ENCODE peak calls at places on chromosomes 12 and 14, in four cellular contexts. H, C, Y and I are unnamed samples.

GRCh38 chr12:101666017-101666728 is 31.3 kb upstream of the CHPT1 start:
- DNase-seq in H (no peak), C (no peak), Y (no peak), I (no peak)

GRCh38 chr12:229441-230191 is 15.7 kb upstream of the SLC6A12 start:
- DNase-seq in H (no peak), C (no peak), Y (no peak), I (no peak)

GRCh38 chr12:104504151-104504550 is 47.4 kb downstream of the CHST11 start:
- DNase-seq in H (no peak), C (no peak), Y (no peak), I (no peak)

GRCh38 chr14:74612346-74613021 is 447 bp upstream of the LTBP2 start:
- DNase-seq in H (no peak), C (peak), Y (peak), I (peak)

GRCh38 chr14:106872619-106873446 is 1346.5 kb downstream of the TMEM121 start:
- DNase-seq in H (no peak), C (peak), Y (no peak), I (peak)

GRCh38 chr12:4111010-4111409 is 162.6 kb upstream of the CCND2 start:
- DNase-seq in H (no peak), C (no peak), Y (no peak), I (no peak)

GRCh38 chr14:65352964-65353530 is 59.5 kb upstream of the FUT8 start:
- DNase-seq in H (no peak), C (peak), Y (peak), I (peak)

GRCh38 chr12:101847325-101847724 is 16.6 kb upstream of the GNPTAB start:
- DNase-seq in H (no peak), C (no peak), Y (no peak), I (no peak)

GRCh38 chr12:2117541-2117940 is 64.8 kb downstream of the CACNA1C start:
- DNase-seq in H (no peak), C (no peak), Y (no peak), I (no peak)

GRCh38 chr14:88346048-88346639 is 23.1 kb upstream of the KCNK10 start:
- DNase-seq in H (no peak), C (no peak), Y (no peak), I (no peak)

GRCh38 chr14:96272777-96273471 is 16.9 kb downstream of the BDKRB1 start:
- DNase-seq in H (no peak), C (no peak), Y (no peak), I (no peak)

GRCh38 chr12:111367661-111368221 is 1.2 kb downstream of the PHETA1 start:
- DNase-seq in H (no peak), C (no peak), Y (peak), I (no peak)

GRCh38 chr14:68762944-68763831 is 29.7 kb downstream of the ZFP36L1 start:
- DNase-seq in H (no peak), C (no peak), Y (peak), I (no peak)

DNA sequence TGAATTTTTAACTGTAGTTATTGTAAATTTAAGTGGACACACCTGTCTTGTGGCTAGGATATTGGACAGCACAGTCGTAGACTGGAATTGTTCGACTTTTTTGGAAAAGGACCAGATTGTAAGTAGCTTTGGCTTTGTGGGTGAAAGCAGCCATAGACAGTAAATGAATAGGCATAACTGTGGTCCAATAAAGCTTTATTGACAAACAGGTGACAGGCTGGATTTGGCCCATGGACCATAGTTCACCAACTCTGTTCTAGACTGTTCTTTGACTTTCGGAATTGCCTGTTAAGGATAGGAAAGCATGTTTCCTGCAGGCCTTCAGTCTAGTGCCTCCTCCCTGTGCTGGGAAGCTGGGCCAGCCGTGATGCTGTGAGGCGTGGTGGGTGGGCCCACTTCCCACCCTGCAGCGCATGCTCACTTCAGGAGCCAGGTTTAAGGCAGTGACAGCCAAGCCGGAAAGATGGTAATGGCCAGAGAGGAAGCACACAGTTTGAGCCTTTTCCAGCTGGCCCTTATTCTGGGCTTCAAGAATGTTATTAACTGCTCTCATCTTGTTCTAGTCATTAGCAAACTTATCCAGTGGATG is 51.8 kb downstream of the PPP2R5C start:
- DNase-seq in H (no peak), C (no peak), Y (peak), I (no peak)
- TF ChIP-seq MYC in H (no peak), C (no peak), Y (no peak), I (no peak)

DNA sequence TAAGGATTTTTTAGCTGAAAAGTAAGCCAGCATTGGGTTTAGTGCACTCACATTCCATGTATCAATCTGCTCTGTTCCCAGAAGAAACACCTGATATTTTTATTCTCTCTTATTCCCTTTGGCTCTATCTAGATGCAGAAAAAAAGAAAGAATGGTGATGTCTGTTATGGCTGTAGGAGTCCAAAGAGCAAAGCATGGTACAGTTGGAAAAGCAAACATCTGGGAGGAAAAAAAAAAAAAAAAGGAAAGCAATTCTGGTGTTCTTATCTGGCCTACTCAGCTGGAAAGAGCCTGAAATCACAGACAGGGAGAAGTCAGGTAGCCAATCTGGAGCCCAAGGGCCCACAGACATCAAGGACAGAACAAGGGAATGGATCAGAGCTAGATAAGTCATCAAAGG is 293.9 kb downstream of the DUSP6 start:
- DNase-seq in H (no peak), C (no peak), Y (no peak), I (no peak)
- TF ChIP-seq MYC in H (no peak), C (no peak), Y (no peak), I (no peak)

GRCh38 chr12:63917477-63917862 is 73.0 kb downstream of the SRGAP1 start:
- DNase-seq in H (no peak), C (no peak), Y (no peak), I (no peak)

GRCh38 chr12:63917864-63918742 is 73.6 kb downstream of the SRGAP1 start:
- DNase-seq in H (peak), C (peak), Y (peak), I (peak)

GRCh38 chr12:63916561-63917476 is 72.3 kb downstream of the SRGAP1 start:
- DNase-seq in H (no peak), C (peak), Y (peak), I (no peak)

GRCh38 chr12:63913929-63914328 is 69.4 kb downstream of the SRGAP1 start:
- DNase-seq in H (no peak), C (no peak), Y (no peak), I (no peak)

DNA sequence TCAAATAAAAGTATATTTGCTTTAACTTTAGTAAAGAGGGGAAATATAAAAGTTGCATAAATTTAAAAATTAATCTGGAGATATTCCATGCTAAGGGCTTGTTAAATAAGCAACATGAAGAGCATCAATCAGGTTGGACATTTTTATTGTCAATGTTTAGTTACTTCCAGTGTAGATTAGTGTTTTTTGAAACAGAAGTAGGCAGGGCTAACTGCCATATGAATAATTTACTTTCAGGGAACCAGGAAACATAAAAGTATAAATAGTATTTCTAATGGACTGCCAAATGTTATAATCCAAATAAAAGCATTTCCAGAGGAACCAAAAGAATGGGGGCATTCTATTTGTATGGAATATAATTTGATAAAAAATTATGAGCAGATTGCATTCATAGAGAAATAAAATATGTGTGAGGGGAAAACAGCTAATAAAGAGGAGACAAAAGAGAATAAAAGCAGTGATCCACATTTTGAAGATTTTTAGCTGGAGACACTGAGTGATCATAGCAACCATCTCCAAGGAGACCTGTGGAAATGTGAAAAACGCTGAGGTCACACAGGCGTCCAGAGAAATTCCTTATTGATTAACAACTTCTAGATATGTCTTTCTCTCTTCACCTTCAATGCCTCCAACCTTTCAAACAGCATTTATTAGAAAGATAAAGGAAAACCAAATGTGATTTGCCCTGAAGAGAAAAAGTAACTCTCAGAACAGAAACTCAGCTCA is 70.8 kb downstream of the SRGAP1 start:
- DNase-seq in H (no peak), C (no peak), Y (peak), I (peak)
- TF ChIP-seq MYC in H (no peak), C (no peak), Y (no peak), I (no peak)

DNA sequence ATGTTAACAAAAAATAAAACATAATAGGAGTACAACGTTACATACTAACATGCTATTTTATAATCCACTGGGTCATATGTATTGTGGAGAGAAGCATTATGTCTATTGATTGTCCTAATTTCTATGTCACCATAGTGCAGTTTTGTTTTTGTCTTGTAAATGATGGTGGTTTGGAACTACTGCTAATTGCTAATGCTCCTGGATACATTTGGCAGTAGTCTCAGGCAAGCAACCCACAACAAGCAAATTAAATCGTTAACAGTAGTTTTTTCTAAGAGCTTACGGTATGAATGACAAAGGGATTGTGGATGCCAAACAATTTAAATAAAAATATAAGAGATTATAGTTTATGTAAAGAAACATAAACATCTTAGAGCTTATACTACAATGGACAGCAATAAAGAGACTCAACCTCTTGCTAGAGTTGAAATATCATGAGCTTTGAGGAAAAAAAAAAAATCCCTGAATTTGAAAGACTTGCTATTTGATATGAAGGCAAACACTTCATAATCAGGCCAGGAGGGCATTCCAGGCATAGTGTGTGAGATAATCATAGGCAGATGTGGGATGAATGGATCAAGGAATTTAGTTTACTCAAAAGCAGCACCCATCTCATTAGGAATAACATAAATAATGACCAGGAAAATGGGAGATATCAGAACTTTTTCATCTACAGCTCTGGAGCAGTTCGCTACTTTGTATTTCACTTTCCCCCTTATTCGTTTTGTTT is 181.3 kb downstream of the CCDC59 start:
- DNase-seq in H (no peak), C (no peak), Y (no peak), I (no peak)
- TF ChIP-seq MYC in H (no peak), C (no peak), Y (no peak), I (no peak)

GRCh38 chr12:121802843-121803698 is 738 bp upstream of the SETD1B start:
- DNase-seq in H (peak), C (peak), Y (peak), I (peak)
- TF ChIP-seq MYC in H (no peak), C (peak), Y (no peak), I (no peak)

GRCh38 chr12:71092290-71092689 is 65.5 kb downstream of the TSPAN8 start:
- DNase-seq in H (no peak), C (no peak), Y (no peak), I (no peak)
- TF ChIP-seq MYC in H (no peak), C (no peak), Y (no peak), I (no peak)

GRCh38 chr12:27332407-27333310 is at the start of gene BMAL2:
- DNase-seq in H (no peak), C (peak), Y (peak), I (peak)
- TF ChIP-seq MYC in H (peak), C (no peak), Y (no peak), I (no peak)

DNA sequence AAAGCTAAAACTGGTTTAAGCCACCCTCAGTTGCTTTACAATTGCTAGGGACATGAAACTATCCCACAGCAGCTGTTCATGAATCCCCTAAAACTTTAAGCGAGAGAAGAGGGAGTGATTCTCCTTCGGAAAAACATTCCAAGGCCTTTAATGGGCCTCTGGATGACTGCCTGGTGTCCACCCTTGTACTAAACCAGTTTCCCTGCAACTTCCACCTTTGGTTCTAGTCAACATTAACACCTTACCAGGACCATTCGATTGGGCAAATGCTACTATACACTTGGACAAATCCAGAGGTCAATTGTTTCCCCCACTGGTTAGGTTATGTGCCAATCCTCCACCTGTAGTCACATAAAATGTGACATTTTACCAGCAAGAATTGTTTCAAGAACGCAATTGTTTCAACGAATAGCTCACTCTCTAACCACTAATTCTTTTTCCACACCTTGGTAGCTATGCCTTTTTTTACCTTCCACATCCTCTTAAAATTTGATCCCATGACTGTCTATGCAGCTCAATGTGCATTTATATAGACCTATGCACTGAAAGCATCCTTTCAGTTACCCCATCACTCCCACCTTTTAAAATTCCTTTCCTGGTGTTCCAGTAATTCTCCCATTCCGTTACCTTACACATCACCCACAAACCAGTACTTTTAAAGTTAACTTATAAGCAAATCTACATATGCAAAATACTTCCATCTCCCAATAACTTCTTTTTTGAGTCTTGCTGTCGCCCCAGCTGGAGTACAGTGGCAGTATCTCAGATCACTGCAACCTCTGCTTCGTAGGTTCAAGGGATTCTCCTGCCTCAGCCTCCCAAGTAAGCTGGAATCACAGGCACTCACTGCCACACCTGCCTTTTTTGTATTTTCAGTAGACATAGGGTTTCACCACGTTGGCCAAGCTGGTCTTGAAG is 3.6 kb downstream of the UBC start:
- DNase-seq in H (no peak), C (peak), Y (no peak), I (no peak)
- TF ChIP-seq MYC in H (no peak), C (no peak), Y (no peak), I (no peak)

DNA sequence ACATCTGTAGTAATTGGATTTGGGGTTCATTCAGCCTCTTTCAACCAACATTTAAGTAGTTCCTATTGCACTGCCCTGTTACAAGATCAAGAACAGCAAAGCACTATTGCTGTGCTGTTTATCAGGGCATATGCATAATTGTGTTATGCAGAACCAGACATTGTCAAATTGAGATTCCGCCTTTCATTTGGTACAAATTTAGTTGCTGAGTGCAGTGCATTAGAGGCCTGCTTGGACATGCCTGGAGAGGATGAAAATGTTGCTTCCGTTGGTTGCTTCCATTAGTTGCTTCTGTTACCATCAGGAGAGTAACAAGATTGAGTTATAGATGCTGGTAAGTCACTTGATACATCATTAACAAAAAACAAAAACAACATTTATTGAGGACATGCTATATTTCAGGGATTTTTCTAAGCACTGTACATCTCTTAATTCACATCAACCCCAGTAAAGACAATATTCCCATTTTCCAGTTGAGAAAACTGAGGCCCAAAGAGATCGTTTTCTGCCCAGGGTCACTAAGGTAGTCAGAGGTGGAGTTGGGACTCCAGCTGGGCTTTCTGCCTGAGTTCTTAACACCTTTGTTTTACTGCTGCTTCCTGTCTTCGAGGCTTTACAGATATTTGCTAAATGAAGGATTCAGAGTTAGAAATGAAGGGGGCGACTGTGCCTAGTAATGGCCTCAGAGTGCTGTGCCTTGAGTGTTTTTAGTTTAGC is 79.3 kb downstream of the PPP2R5C start:
- DNase-seq in H (no peak), C (no peak), Y (no peak), I (no peak)
- TF ChIP-seq MYC in H (no peak), C (no peak), Y (no peak), I (no peak)